ENCODE peak calls at places on chromosome 10, in five cellular contexts. U, I, A, N and J are unnamed samples.

GRCh38 chr10:105188737-105189463 is 547.8 kb downstream of the SORCS3 start:
- DNase-seq in A (peak), N (no peak), I (no peak), U (no peak), J (no peak)

GRCh38 chr10:37865957-37866671 is 8.7 kb upstream of the ZNF248 start:
- DNase-seq in I (peak), U (no peak), N (no peak), A (no peak), J (no peak)

GRCh38 chr10:126185666-126186447 is 202.4 kb downstream of the ADAM12 start:
- DNase-seq in N (no peak), U (no peak), I (no peak), A (no peak), J (no peak)

GRCh38 chr10:70087641-70088040 is 35.0 kb downstream of the MACROH2A2 start:
- DNase-seq in I (no peak), A (no peak), N (no peak), U (no peak), J (no peak)

GRCh38 chr10:72754275-72755032 is 62.5 kb downstream of the MCU start:
- DNase-seq in I (no peak), A (peak), U (no peak), N (no peak), J (no peak)

GRCh38 chr10:92590623-92591549 is 2.0 kb upstream of the KIF11 start:
- DNase-seq in A (peak), U (no peak), I (peak), N (no peak), J (no peak)

GRCh38 chr10:97533888-97534287 is 35.2 kb downstream of the UBTD1 start:
- DNase-seq in N (no peak), U (no peak), A (no peak), I (no peak), J (no peak)

GRCh38 chr10:31745612-31746376 is 182.8 kb downstream of the ARHGAP12 start:
- DNase-seq in N (no peak), U (no peak), I (peak), A (peak), J (no peak)

GRCh38 chr10:60555710-60556109 is 166.0 kb upstream of the ANK3 start:
- DNase-seq in A (peak), I (no peak), U (no peak), N (no peak), J (no peak)

GRCh38 chr10:132575320-132576201 is 38.0 kb downstream of the INPP5A start:
- DNase-seq in N (no peak), A (peak), U (no peak), I (peak), J (no peak)

GRCh38 chr10:32239770-32240169 is 107.2 kb downstream of the EPC1 start:
- DNase-seq in I (no peak), A (peak), N (no peak), U (no peak), J (no peak)

GRCh38 chr10:80416401-80417098 is 8.2 kb downstream of the PRXL2A start:
- DNase-seq in N (peak), I (no peak), A (no peak), U (peak), J (no peak)

GRCh38 chr10:125747417-125747816 is 27.9 kb downstream of the EDRF1 start:
- DNase-seq in U (no peak), N (no peak), I (no peak), A (no peak), J (no peak)

GRCh38 chr10:13146383-13146782 is 15.0 kb upstream of the MCM10 start:
- DNase-seq in U (no peak), A (no peak), N (no peak), I (no peak), J (no peak)

GRCh38 chr10:133262696-133263095 is 14.0 kb downstream of the ADAM8 start:
- DNase-seq in N (peak), A (no peak), U (no peak), I (no peak), J (no peak)

GRCh38 chr10:100022403-100022802 is 12.7 kb upstream of the DNMBP start:
- DNase-seq in N (no peak), A (peak), U (no peak), I (no peak), J (no peak)

GRCh38 chr10:125002423-125003145 is 60.7 kb downstream of the ZRANB1 start:
- DNase-seq in I (no peak), N (peak), A (no peak), U (peak), J (no peak)

GRCh38 chr10:77695186-77695585 is 57.6 kb upstream of the KCNMA1 start:
- DNase-seq in A (no peak), N (no peak), I (no peak), U (no peak), J (no peak)

GRCh38 chr10:88582411-88582805 is 710 bp downstream of the RNLS start:
- DNase-seq in I (no peak), N (no peak), A (no peak), U (no peak), J (no peak)

GRCh38 chr10:76024460-76025123 is 593.2 kb downstream of the LRMDA start:
- DNase-seq in I (no peak), U (no peak), A (no peak), N (no peak), J (no peak)

GRCh38 chr10:15898046-15898445 is 37.7 kb upstream of the MINDY3 start:
- DNase-seq in N (no peak), I (peak), A (peak), U (no peak), J (no peak)

GRCh38 chr10:43396061-43396927 is 12.7 kb downstream of the HNRNPF start:
- DNase-seq in U (peak), I (peak), N (peak), A (peak), J (no peak)

GRCh38 chr10:133224861-133225366 is 5.1 kb upstream of the UTF1 start:
- DNase-seq in N (peak), I (no peak), U (no peak), A (no peak), J (no peak)

GRCh38 chr10:110672580-110672919 is 28.4 kb downstream of the RBM20 start:
- DNase-seq in U (no peak), A (no peak), I (no peak), N (no peak), J (no peak)

GRCh38 chr10:103668351-103669242 is 175.1 kb downstream of the NEURL1 start:
- DNase-seq in N (peak), A (no peak), U (peak), I (no peak), J (no peak)

GRCh38 chr10:23294638-23295247 is 49.9 kb downstream of the C10orf67 start:
- DNase-seq in I (no peak), N (no peak), U (no peak), A (peak), J (no peak)

GRCh38 chr10:62689712-62690111 is 114.8 kb upstream of the ADO start:
- DNase-seq in U (no peak), A (no peak), I (peak), N (no peak), J (no peak)

GRCh38 chr10:62692085-62692484 is 112.4 kb upstream of the ADO start:
- DNase-seq in I (no peak), U (no peak), A (no peak), N (no peak), J (no peak)

GRCh38 chr10:62691331-62691730 is 113.2 kb upstream of the ADO start:
- DNase-seq in U (no peak), N (no peak), I (no peak), A (no peak), J (no peak)

GRCh38 chr10:62688971-62689700 is 115.4 kb upstream of the ADO start:
- DNase-seq in A (no peak), U (no peak), I (no peak), N (no peak), J (no peak)

GRCh38 chr10:62690703-62691102 is 113.8 kb upstream of the ADO start:
- DNase-seq in I (peak), N (no peak), A (peak), U (no peak), J (no peak)
- TF ChIP-seq CTCF in I (no peak), N (no peak), A (peak), U (no peak), J (peak)

GRCh38 chr10:10680496-10680895 is 337.2 kb upstream of the CELF2 start:
- DNase-seq in N (no peak), I (no peak), U (no peak), A (no peak), J (no peak)

DNA sequence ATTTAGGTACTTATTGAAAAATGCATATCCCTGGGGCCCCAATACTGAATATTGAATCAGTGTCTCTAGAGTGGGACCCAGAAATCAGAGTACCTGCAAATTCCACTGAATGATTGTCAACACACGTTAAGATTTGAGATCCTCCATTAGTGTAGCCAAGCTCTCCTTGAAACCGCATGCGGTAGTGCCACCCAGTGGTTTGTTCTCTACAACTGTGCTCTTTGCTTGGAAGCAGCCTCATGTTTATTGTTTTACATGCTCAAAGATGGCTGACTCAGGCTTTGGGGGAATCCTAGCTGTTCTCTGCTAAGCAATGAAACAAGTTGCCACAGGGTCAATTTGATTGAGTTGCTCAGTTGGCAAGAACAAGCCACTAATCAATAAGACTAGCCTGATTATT is 340.2 kb upstream of the CELF2 start:
- DNase-seq in U (no peak), I (peak), N (no peak), A (peak), J (peak)
- H3K4me3 ChIP-seq in U (no peak), I (no peak), N (no peak), A (no peak), J (no peak)

DNA sequence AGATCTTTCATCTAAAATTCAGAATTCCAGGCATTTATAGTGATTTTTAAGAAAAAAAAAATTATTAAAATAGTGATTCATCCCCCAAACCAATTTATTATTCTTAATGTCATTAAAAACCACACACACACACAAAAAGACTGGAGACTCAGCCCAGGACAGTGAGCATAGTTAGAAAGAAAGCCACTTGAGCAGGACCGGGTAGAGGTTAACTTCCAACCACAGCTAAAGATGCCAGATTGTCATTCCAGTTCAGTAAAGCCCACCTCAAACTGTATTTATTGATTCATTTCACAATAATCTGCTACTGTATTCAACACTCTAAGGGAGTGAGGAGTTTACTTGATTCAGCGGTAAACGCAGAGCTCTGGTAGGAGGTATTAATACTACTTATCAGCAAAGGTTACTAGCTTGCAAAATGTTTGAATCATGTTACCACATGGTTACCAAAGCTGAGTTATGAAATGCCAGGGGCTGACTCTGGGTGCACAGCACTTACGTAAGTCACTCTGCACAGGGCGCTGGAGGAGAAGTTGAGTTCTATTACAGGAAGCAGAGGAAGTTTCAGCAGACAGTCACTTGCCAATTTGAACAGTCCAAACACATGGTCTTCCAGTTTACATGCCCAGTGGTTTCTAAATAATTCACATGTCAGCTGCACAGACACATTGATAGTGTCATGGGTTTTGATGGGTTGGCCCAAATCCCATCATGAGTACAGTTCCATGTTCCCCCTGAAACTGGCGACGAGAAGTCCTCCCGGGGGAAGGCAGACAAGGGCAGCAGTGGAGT is 64.6 kb downstream of the KLF6 start:
- DNase-seq in A (no peak), U (peak), I (peak), N (no peak), J (no peak)
- TF ChIP-seq CTCF in A (no peak), U (no peak), I (no peak), N (no peak), J (no peak)

DNA sequence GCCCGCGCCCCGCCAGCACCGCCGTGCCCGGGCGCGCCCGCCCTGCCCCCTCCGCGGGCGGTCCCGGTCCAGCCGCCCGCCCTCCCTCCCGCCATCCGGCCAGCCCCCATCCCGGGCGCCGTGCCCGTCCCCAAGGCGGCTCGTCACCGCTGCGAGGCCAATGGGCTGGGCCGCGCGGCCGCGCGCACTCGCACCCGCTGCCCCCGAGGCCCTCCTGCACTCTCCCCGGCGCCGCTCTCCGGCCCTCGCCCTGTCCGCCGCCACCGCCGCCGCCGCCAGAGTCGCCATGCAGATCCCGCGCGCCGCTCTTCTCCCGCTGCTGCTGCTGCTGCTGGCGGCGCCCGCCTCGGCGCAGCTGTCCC is at the start of gene HTRA1:
- DNase-seq in A (peak), N (peak), I (no peak), U (peak), J (no peak)
- H3K4me3 ChIP-seq in A (peak), N (peak), I (no peak), U (peak), J (no peak)

GRCh38 chr10:83991986-83992753 is 147.1 kb upstream of the GHITM start:
- DNase-seq in I (peak), U (no peak), A (no peak), N (no peak), J (no peak)
- TF ChIP-seq CTCF in I (peak), U (no peak), A (peak), N (peak), J (peak)

DNA sequence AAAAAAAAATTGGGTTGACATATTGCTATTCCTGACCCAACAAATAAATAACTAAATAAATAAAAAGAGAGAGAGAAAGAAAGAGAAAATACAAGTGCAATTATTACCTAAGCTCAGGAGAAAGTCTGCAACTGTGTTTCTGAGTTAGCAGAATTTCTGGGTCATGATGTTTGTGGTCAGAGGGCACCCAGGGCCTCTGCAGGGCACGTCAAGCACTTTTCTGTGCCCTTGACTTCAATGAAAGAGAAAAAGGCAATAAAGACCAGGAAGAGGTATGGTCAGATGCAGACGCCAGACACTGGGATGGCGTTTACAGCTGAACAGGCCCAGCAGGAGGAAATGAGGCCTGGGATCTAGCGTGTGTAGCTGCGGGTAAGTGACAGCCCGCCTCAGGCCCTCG is 160.9 kb upstream of the GDF10 start:
- DNase-seq in N (no peak), I (no peak), U (no peak), A (no peak), J (no peak)
- H3K4me3 ChIP-seq in N (no peak), I (no peak), U (no peak), A (peak), J (no peak)

DNA sequence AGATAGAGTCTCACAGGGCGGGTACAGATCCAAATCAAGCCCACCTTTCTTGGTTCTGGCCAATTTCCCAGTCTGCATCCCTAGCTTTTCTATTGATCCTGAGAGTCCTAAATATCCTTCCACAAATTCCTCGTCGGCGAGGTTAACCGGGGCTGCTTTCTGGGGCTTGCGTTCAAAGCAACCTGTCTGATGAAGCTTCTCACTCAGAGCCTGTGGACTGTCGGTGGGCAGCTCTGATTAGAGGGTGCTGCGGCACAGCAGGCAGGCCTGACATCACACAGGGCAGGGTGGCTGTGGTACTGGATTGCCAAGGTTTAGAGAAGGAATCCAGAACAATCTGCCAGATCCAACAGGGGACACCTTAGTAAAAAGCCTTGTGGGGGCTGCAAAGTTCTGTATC is 338.0 kb upstream of the ZMIZ1 start:
- DNase-seq in A (no peak), N (no peak), I (no peak), U (no peak), J (no peak)
- TF ChIP-seq CTCF in A (no peak), N (no peak), I (no peak), U (no peak), J (no peak)

GRCh38 chr10:130891066-130891465 is 420.5 kb downstream of the TCERG1L start:
- DNase-seq in I (no peak), A (no peak), U (no peak), N (no peak), J (no peak)

GRCh38 chr10:130885021-130885655 is 426.4 kb downstream of the TCERG1L start:
- DNase-seq in I (no peak), N (no peak), U (no peak), A (no peak), J (no peak)

GRCh38 chr10:130888493-130888892 is 423.0 kb downstream of the TCERG1L start:
- DNase-seq in A (no peak), U (no peak), N (no peak), I (no peak), J (no peak)

GRCh38 chr10:130889240-130889639 is 422.3 kb downstream of the TCERG1L start:
- DNase-seq in I (no peak), U (no peak), N (no peak), A (no peak), J (no peak)

GRCh38 chr10:130889780-130890179 is 421.7 kb downstream of the TCERG1L start:
- DNase-seq in I (no peak), U (no peak), A (no peak), N (no peak), J (no peak)
- H3K4me3 ChIP-seq in I (no peak), U (no peak), A (no peak), N (no peak), J (no peak)

DNA sequence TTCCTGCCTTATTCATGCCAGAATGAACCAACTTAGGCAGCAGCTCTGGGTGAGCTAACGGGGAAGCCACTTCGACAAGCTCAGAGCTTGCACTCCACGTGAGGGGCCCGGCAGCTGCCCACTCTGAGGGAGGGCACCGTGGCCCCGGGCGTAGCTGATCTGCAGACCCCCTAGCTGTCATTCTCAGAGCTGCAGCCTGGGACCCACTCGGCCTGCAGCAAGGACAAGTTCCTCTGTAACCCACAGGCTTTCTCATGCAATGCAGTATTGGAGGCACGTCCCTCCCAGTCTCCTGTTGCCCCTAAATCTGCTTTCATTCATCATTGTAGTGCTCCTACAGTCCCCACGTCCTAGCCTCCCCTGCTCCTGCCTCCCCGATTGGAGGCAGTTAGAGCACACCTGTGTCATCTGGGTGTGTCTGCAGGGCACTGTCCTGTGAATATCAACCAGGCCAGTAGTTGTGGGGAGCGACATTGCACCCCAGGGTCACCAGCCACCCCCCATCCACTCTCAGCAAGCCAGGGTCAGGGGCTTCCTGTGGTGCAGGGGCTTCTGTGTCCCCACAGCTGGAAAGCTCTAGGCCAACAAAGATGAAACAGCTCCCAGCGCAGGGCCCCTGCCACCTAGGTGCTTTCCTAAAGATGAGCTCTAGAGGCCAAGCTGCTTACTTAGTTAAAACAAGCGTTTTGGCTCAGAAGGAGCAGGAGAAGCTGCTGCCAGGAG is 333.7 kb downstream of the ADARB2 start:
- DNase-seq in I (no peak), N (no peak), U (no peak), A (no peak), J (no peak)
- TF ChIP-seq CTCF in I (peak), N (no peak), U (no peak), A (no peak), J (peak)

GRCh38 chr10:68151453-68151852 is 42.2 kb downstream of the MYPN start:
- DNase-seq in I (no peak), N (no peak), U (no peak), A (no peak), J (no peak)

GRCh38 chr10:68156373-68157185 is 47.3 kb downstream of the MYPN start:
- DNase-seq in U (peak), A (peak), N (no peak), I (peak), J (peak)

GRCh38 chr10:68155615-68156205 is 46.4 kb downstream of the MYPN start:
- DNase-seq in U (no peak), N (no peak), I (no peak), A (no peak), J (no peak)

GRCh38 chr10:68154211-68154497 is 44.9 kb downstream of the MYPN start:
- DNase-seq in A (no peak), N (no peak), I (no peak), U (no peak), J (no peak)

GRCh38 chr10:68153473-68154210 is 44.4 kb downstream of the MYPN start:
- DNase-seq in N (no peak), A (peak), I (no peak), U (no peak), J (peak)
- H3K4me3 ChIP-seq in N (peak), A (no peak), I (no peak), U (no peak), J (no peak)